ENCODE peak calls at places on chromosomes 11 and 22, in nine cellular contexts. B is progenitor cell of endocrine pancreas, R is HFFc6, V is kidney tubule cell, U is transverse colon, K is fibroblast of lung, C is NCI-H2029, G is lower lobe of right lung, F is cardiac fibroblast. X is an unnamed sample.

GRCh38 chr11:110478410-110478809 is 48.7 kb downstream of the FDX1 start:
- DNase-seq in B (peak), R (no peak), V (no peak), U (no peak), K (no peak), C (no peak), G (no peak), F (no peak), X (no peak)

GRCh38 chr22:42873361-42873760 is 16.3 kb upstream of the ARFGAP3 start:
- DNase-seq in B (no peak), R (no peak), V (no peak), U (no peak), K (no peak), C (no peak), G (no peak), F (no peak), X (no peak)

GRCh38 chr11:14620027-14620511 is 23.5 kb upstream of the PDE3B start:
- DNase-seq in B (no peak), R (no peak), V (no peak), U (peak), K (peak), C (no peak), G (no peak), F (peak), X (no peak)

GRCh38 chr22:46068908-46069481 is 81.3 kb upstream of the PPARA start:
- DNase-seq in B (no peak), R (peak), V (peak), U (peak), K (peak), C (no peak), G (peak), F (peak), X (peak)

GRCh38 chr11:1306186-1307162 is 3.0 kb downstream of the TOLLIP start:
- DNase-seq in B (no peak), R (no peak), V (no peak), U (no peak), K (no peak), C (no peak), G (no peak), F (no peak), X (no peak)

GRCh38 chr11:73139476-73140198 is 2.5 kb downstream of the FCHSD2 start:
- DNase-seq in B (no peak), R (peak), V (peak), U (no peak), K (peak), C (no peak), G (no peak), F (peak), X (peak)

GRCh38 chr11:121654506-121655480 is 202.0 kb upstream of the SORL1-AS1 start:
- DNase-seq in B (no peak), R (no peak), V (no peak), U (no peak), K (no peak), C (peak), G (no peak), F (peak), X (no peak)

GRCh38 chr11:3144296-3145205 is 20.6 kb downstream of the OSBPL5 start:
- DNase-seq in B (no peak), R (no peak), V (no peak), U (no peak), K (no peak), C (no peak), G (no peak), F (no peak), X (no peak)

GRCh38 chr11:24249921-24250320 is 246.9 kb upstream of the LUZP2 start:
- DNase-seq in B (no peak), R (no peak), V (no peak), U (no peak), K (no peak), C (no peak), G (no peak), F (no peak), X (no peak)

GRCh38 chr11:59053387-59053786 is 32.7 kb upstream of the GLYATL1B start:
- DNase-seq in B (peak), R (peak), V (peak), U (peak), K (peak), C (no peak), G (peak), F (peak), X (peak)

GRCh38 chr22:40671796-40672360 is 7.4 kb upstream of the MCHR1 start:
- DNase-seq in B (no peak), R (no peak), V (no peak), U (no peak), K (no peak), C (no peak), G (no peak), F (no peak), X (no peak)

GRCh38 chr22:50674606-50675552 is 2.3 kb downstream of the SHANK3 start:
- DNase-seq in B (peak), R (no peak), V (peak), U (peak), K (no peak), C (no peak), G (peak), F (no peak), X (no peak)